ENCODE peak calls at places on chromosomes 11 and 22, in four cellular contexts. S, E, Y and Q are unnamed samples.

GRCh38 chr11:102924851-102925380 is 30.6 kb downstream of the MMP13 start:
- DNase-seq in Y (no peak), E (no peak), S (no peak), Q (no peak)

GRCh38 chr11:93249437-93250210 is 51.8 kb upstream of the SLC36A4 start:
- DNase-seq in E (no peak), Y (no peak), S (no peak), Q (no peak)

GRCh38 chr11:121494355-121495099 is 41.8 kb upstream of the SORL1-AS1 start:
- DNase-seq in E (no peak), S (no peak), Y (no peak), Q (peak)

GRCh38 chr11:114289779-114290178 is 6.4 kb upstream of the NNMT start:
- DNase-seq in S (no peak), E (no peak), Y (no peak), Q (no peak)

GRCh38 chr11:203945-204586 is 3.1 kb downstream of the BET1L start:
- DNase-seq in E (no peak), S (no peak), Y (no peak), Q (no peak)

GRCh38 chr22:27086728-27087450 is 429.5 kb downstream of the MIAT start:
- DNase-seq in Y (no peak), S (no peak), E (no peak), Q (no peak)

GRCh38 chr22:20011123-20011992 is 5.3 kb downstream of the ARVCF start:
- DNase-seq in S (no peak), Y (no peak), E (peak), Q (no peak)

GRCh38 chr11:17898071-17898470 is 114.8 kb downstream of the SERGEF start:
- DNase-seq in E (no peak), S (no peak), Y (no peak), Q (no peak)

GRCh38 chr11:11629368-11629767 is 7.6 kb upstream of the GALNT18 start:
- DNase-seq in E (no peak), Y (no peak), S (no peak), Q (no peak)

GRCh38 chr11:126815111-126815510 is 185.5 kb downstream of the KIRREL3 start:
- DNase-seq in E (no peak), S (no peak), Y (no peak), Q (no peak)

GRCh38 chr11:105906517-105906916 is 115.5 kb downstream of the MSANTD4 start:
- DNase-seq in E (no peak), Y (no peak), S (no peak), Q (no peak)

GRCh38 chr11:58830693-58831301 is 13.7 kb downstream of the GLYATL2 start:
- DNase-seq in Y (no peak), S (no peak), E (peak), Q (no peak)

GRCh38 chr22:23530106-23530505 is 50.0 kb downstream of the IGLL1 start:
- DNase-seq in E (no peak), S (no peak), Y (no peak), Q (no peak)

GRCh38 chr11:113395782-113396336 is 8.3 kb downstream of the ANKK1 start:
- DNase-seq in S (no peak), E (no peak), Y (no peak), Q (no peak)

GRCh38 chr11:75352417-75353206 is 1.2 kb upstream of the ARRB1 start:
- DNase-seq in S (no peak), E (no peak), Y (no peak), Q (peak)

GRCh38 chr11:88275636-88276035 is 61.9 kb downstream of the CTSC start:
- DNase-seq in S (no peak), E (no peak), Y (no peak), Q (no peak)

GRCh38 chr22:17119481-17120202 is 1.5 kb downstream of the TMEM121B start:
- DNase-seq in E (peak), S (no peak), Y (no peak), Q (peak)

GRCh38 chr22:48440673-48441552 is 1386.8 kb downstream of the BRD1 start:
- DNase-seq in S (no peak), Y (no peak), E (no peak), Q (no peak)

GRCh38 chr11:58127350-58127749 is 2.0 kb upstream of the OR9I1 start:
- DNase-seq in E (no peak), Y (no peak), S (no peak), Q (no peak)

GRCh38 chr11:31487848-31488247 is 21.6 kb downstream of the IMMP1L start:
- DNase-seq in S (no peak), E (peak), Y (no peak), Q (peak)

GRCh38 chr11:35116762-35117588 is 22.0 kb upstream of the CD44 start:
- DNase-seq in E (no peak), Y (no peak), S (no peak), Q (no peak)

GRCh38 chr11:134759314-134759713 is 347.3 kb upstream of the B3GAT1 start:
- DNase-seq in E (no peak), S (no peak), Y (no peak), Q (no peak)

GRCh38 chr11:13216019-13217006 is 61.3 kb upstream of the BMAL1 start:
- DNase-seq in E (no peak), S (no peak), Y (peak), Q (peak)

GRCh38 chr22:40654522-40655167 is 18.1 kb upstream of the MRTFA start:
- DNase-seq in E (peak), S (no peak), Y (no peak), Q (no peak)

GRCh38 chr11:78313181-78313788 is 104.3 kb downstream of the GAB2 start:
- DNase-seq in Y (peak), E (no peak), S (no peak), Q (no peak)

GRCh38 chr11:122434786-122435185 is 220.7 kb upstream of the UBASH3B start:
- DNase-seq in E (no peak), S (no peak), Y (no peak), Q (no peak)

GRCh38 chr11:72599325-72600117 is 74.7 kb downstream of the PDE2A start:
- DNase-seq in Y (no peak), E (no peak), S (no peak), Q (no peak)

GRCh38 chr11:12854829-12855228 is 154.3 kb upstream of the RASSF10 start:
- DNase-seq in S (no peak), E (no peak), Y (peak), Q (no peak)

GRCh38 chr22:40196628-40197027 is 18.9 kb downstream of the TNRC6B start:
- DNase-seq in S (no peak), E (peak), Y (peak), Q (peak)

GRCh38 chr22:45083659-45084305 is 74.0 kb upstream of the PHF21B start:
- DNase-seq in E (no peak), Y (peak), S (no peak), Q (peak)

GRCh38 chr11:72441647-72442267 is 7.4 kb upstream of the CLPB start:
- DNase-seq in E (no peak), Y (no peak), S (no peak), Q (no peak)

GRCh38 chr22:47148956-47149748 is 386.7 kb downstream of the TBC1D22A start:
- DNase-seq in E (no peak), S (no peak), Y (no peak), Q (no peak)

GRCh38 chr11:65621460-65621859 is 5.9 kb downstream of the PCNX3 start:
- DNase-seq in S (no peak), E (no peak), Y (no peak), Q (no peak)

GRCh38 chr22:21447694-21448402 is 19.3 kb upstream of the TMEM191C start:
- DNase-seq in E (peak), S (no peak), Y (no peak), Q (peak)
- TF ChIP-seq CTCF in E (peak), S (no peak), Y (peak), Q (peak)

GRCh38 chr22:50248192-50249084 is 2.6 kb downstream of the HDAC10 start:
- DNase-seq in E (no peak), Y (no peak), S (no peak), Q (no peak)

GRCh38 chr22:50244420-50245213 is at the start of gene TUBGCP6:
- DNase-seq in E (peak), S (peak), Y (peak), Q (peak)

GRCh38 chr22:50245214-50246072 is 620 bp upstream of the TUBGCP6 start:
- DNase-seq in S (peak), E (no peak), Y (no peak), Q (no peak)

GRCh38 chr22:50247748-50248147 is 2.9 kb upstream of the TUBGCP6 start:
- DNase-seq in S (peak), E (peak), Y (no peak), Q (peak)

GRCh38 chr22:50246242-50247175 is 1.7 kb upstream of the TUBGCP6 start:
- DNase-seq in E (no peak), Y (no peak), S (no peak), Q (no peak)
- TF ChIP-seq CTCF in E (no peak), Y (no peak), S (no peak), Q (peak)

GRCh38 chr11:83454674-83455073 is 168.5 kb upstream of the CCDC90B start:
- DNase-seq in E (no peak), Y (no peak), S (no peak), Q (no peak)

GRCh38 chr11:83448686-83449085 is 162.5 kb upstream of the CCDC90B start:
- DNase-seq in Y (no peak), S (no peak), E (no peak), Q (no peak)

GRCh38 chr11:83449338-83449913 is 163.3 kb upstream of the CCDC90B start:
- DNase-seq in Y (no peak), S (no peak), E (no peak), Q (no peak)
- TF ChIP-seq CTCF in Y (no peak), S (no peak), E (no peak), Q (no peak)

DNA sequence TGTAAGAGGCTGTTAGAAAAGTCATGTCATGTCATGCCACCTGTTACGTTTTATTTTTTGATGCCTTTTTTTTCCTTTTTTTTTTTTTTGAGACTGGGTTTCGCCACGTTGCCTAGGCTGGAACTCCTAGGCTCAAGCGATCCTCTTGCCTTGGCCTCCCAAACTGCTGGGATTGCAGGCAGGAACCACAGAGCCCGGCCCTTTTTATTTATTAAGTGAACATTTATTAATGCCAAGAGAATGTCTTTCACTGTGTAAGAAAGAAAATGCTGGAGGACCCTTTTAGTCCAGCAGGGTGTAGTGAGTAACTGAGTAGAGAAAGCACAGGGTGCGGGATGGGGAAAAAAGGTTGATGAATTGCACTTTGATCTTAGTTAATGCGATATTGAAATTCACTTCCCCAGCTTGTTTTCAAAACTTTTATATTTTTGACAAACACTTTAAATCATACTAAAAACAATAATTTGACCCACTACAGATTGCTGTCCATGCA is 2.3 kb upstream of the XBP1 start:
- DNase-seq in S (no peak), Y (no peak), E (no peak), Q (peak)
- TF ChIP-seq CTCF in S (no peak), Y (no peak), E (peak), Q (peak)

GRCh38 chr22:30490399-30490798 is 15.1 kb downstream of the SEC14L4 start:
- DNase-seq in Y (no peak), E (peak), S (no peak), Q (no peak)
- TF ChIP-seq CTCF in Y (no peak), E (peak), S (no peak), Q (no peak)

GRCh38 chr22:29259253-29259899 is 8.4 kb downstream of the RHBDD3 start:
- DNase-seq in Y (no peak), S (no peak), E (peak), Q (no peak)
- TF ChIP-seq CTCF in Y (peak), S (no peak), E (peak), Q (no peak)